ENCODE peak calls at places on chromosomes 5 and 9, in ten cellular contexts. One of them, this sample, is unnamed.

GRCh38 chr9:137538058-137538457 is 12.1 kb downstream of the PNPLA7 start:
- DNase-seq in upper lobe of right lung: no peak
- DNase-seq in choroid plexus epithelial cell: no peak
- DNase-seq in CD8-positive, alpha-beta T cell: no peak
- DNase-seq in heart left ventricle: no peak
- DNase-seq in uterus: no peak
- DNase-seq in mesothelial cell of epicardium: no peak
- DNase-seq in cardiac fibroblast: no peak
- DNase-seq in fibroblast of mammary gland: no peak
- DNase-seq in mucosa of descending colon: no peak
- DNase-seq in this sample: no peak

GRCh38 chr9:126068534-126069230 is 257.9 kb upstream of the MVB12B start:
- DNase-seq in upper lobe of right lung: no peak
- DNase-seq in choroid plexus epithelial cell: no peak
- DNase-seq in CD8-positive, alpha-beta T cell: no peak
- DNase-seq in heart left ventricle: no peak
- DNase-seq in uterus: no peak
- DNase-seq in mesothelial cell of epicardium: no peak
- DNase-seq in cardiac fibroblast: no peak
- DNase-seq in fibroblast of mammary gland: peak; percentile 5
- DNase-seq in mucosa of descending colon: no peak
- DNase-seq in this sample: no peak

GRCh38 chr5:133338504-133339355 is 273.6 kb downstream of the FSTL4 start:
- DNase-seq in upper lobe of right lung: peak; percentile 41
- DNase-seq in choroid plexus epithelial cell: no peak
- DNase-seq in CD8-positive, alpha-beta T cell: no peak
- DNase-seq in heart left ventricle: no peak
- DNase-seq in uterus: no peak
- DNase-seq in mesothelial cell of epicardium: no peak
- DNase-seq in cardiac fibroblast: no peak
- DNase-seq in fibroblast of mammary gland: no peak
- DNase-seq in mucosa of descending colon: no peak
- DNase-seq in this sample: no peak

GRCh38 chr9:74803366-74804017 is 84.2 kb downstream of the TRPM6 start:
- DNase-seq in upper lobe of right lung: no peak
- DNase-seq in choroid plexus epithelial cell: peak; percentile 9
- DNase-seq in CD8-positive, alpha-beta T cell: no peak
- DNase-seq in heart left ventricle: no peak
- DNase-seq in uterus: no peak
- DNase-seq in mesothelial cell of epicardium: no peak
- DNase-seq in cardiac fibroblast: no peak
- DNase-seq in fibroblast of mammary gland: no peak
- DNase-seq in mucosa of descending colon: peak; percentile 36
- DNase-seq in this sample: no peak

GRCh38 chr5:135031813-135032612 is 2.0 kb downstream of the PITX1 start:
- DNase-seq in upper lobe of right lung: no peak
- DNase-seq in choroid plexus epithelial cell: no peak
- DNase-seq in CD8-positive, alpha-beta T cell: no peak
- DNase-seq in heart left ventricle: no peak
- DNase-seq in uterus: no peak
- DNase-seq in mesothelial cell of epicardium: no peak
- DNase-seq in cardiac fibroblast: no peak
- DNase-seq in fibroblast of mammary gland: no peak
- DNase-seq in mucosa of descending colon: no peak
- DNase-seq in this sample: no peak

GRCh38 chr5:126368239-126368812 is 54.9 kb upstream of the GRAMD2B start:
- DNase-seq in upper lobe of right lung: no peak
- DNase-seq in choroid plexus epithelial cell: no peak
- DNase-seq in CD8-positive, alpha-beta T cell: no peak
- DNase-seq in heart left ventricle: no peak
- DNase-seq in uterus: peak; percentile 24
- DNase-seq in mesothelial cell of epicardium: no peak
- DNase-seq in cardiac fibroblast: no peak
- DNase-seq in fibroblast of mammary gland: no peak
- DNase-seq in mucosa of descending colon: no peak
- DNase-seq in this sample: no peak

GRCh38 chr5:172052454-172053236 is 46.2 kb upstream of the FBXW11 start:
- DNase-seq in upper lobe of right lung: no peak
- DNase-seq in choroid plexus epithelial cell: peak; percentile 89
- DNase-seq in CD8-positive, alpha-beta T cell: peak; percentile 44
- DNase-seq in heart left ventricle: peak; percentile 75
- DNase-seq in uterus: peak; percentile 56
- DNase-seq in mesothelial cell of epicardium: no peak
- DNase-seq in cardiac fibroblast: peak; percentile 95
- DNase-seq in fibroblast of mammary gland: peak; percentile 90
- DNase-seq in mucosa of descending colon: peak; percentile 17
- DNase-seq in this sample: no peak

GRCh38 chr9:117662651-117663050 is 41.6 kb upstream of the TLR4 start:
- DNase-seq in upper lobe of right lung: no peak
- DNase-seq in choroid plexus epithelial cell: no peak
- DNase-seq in CD8-positive, alpha-beta T cell: no peak
- DNase-seq in heart left ventricle: no peak
- DNase-seq in uterus: no peak
- DNase-seq in mesothelial cell of epicardium: no peak
- DNase-seq in cardiac fibroblast: no peak
- DNase-seq in fibroblast of mammary gland: no peak
- DNase-seq in mucosa of descending colon: no peak
- DNase-seq in this sample: no peak

GRCh38 chr5:7850533-7851239 is at the start of gene CFAP90:
- DNase-seq in upper lobe of right lung: peak; percentile 86
- DNase-seq in choroid plexus epithelial cell: peak; percentile 66
- DNase-seq in CD8-positive, alpha-beta T cell: no peak
- DNase-seq in heart left ventricle: peak; percentile 29
- DNase-seq in uterus: peak; percentile 52
- DNase-seq in mesothelial cell of epicardium: peak; percentile 65
- DNase-seq in cardiac fibroblast: peak; percentile 60
- DNase-seq in fibroblast of mammary gland: peak; percentile 35
- DNase-seq in mucosa of descending colon: peak; percentile 32
- DNase-seq in this sample: no peak
- TF ChIP-seq CTCF in upper lobe of right lung: peak; percentile 29
- TF ChIP-seq CTCF in choroid plexus epithelial cell: peak; percentile 63
- TF ChIP-seq CTCF in CD8-positive, alpha-beta T cell: no peak
- TF ChIP-seq CTCF in heart left ventricle: peak; percentile 11
- TF ChIP-seq CTCF in uterus: peak; percentile 24
- TF ChIP-seq CTCF in mesothelial cell of epicardium: peak; percentile 29
- TF ChIP-seq CTCF in cardiac fibroblast: peak; percentile 30
- TF ChIP-seq CTCF in fibroblast of mammary gland: peak; percentile 32
- TF ChIP-seq CTCF in mucosa of descending colon: no peak
- TF ChIP-seq CTCF in this sample: no peak

GRCh38 chr5:115838885-115839518 is 2.4 kb downstream of the ATG12 start:
- DNase-seq in upper lobe of right lung: no peak
- DNase-seq in choroid plexus epithelial cell: peak; percentile 72
- DNase-seq in CD8-positive, alpha-beta T cell: no peak
- DNase-seq in heart left ventricle: no peak
- DNase-seq in uterus: no peak
- DNase-seq in mesothelial cell of epicardium: no peak
- DNase-seq in cardiac fibroblast: peak; percentile 70
- DNase-seq in fibroblast of mammary gland: peak; percentile 80
- DNase-seq in mucosa of descending colon: no peak
- DNase-seq in this sample: no peak
- TF ChIP-seq CTCF in upper lobe of right lung: peak; percentile 60
- TF ChIP-seq CTCF in choroid plexus epithelial cell: peak; percentile 55
- TF ChIP-seq CTCF in CD8-positive, alpha-beta T cell: peak; percentile 64
- TF ChIP-seq CTCF in heart left ventricle: peak; percentile 46
- TF ChIP-seq CTCF in uterus: peak; percentile 55
- TF ChIP-seq CTCF in mesothelial cell of epicardium: peak; percentile 73
- TF ChIP-seq CTCF in cardiac fibroblast: peak; percentile 46
- TF ChIP-seq CTCF in fibroblast of mammary gland: peak; percentile 61
- TF ChIP-seq CTCF in mucosa of descending colon: peak; percentile 16
- TF ChIP-seq CTCF in this sample: no peak

DNA sequence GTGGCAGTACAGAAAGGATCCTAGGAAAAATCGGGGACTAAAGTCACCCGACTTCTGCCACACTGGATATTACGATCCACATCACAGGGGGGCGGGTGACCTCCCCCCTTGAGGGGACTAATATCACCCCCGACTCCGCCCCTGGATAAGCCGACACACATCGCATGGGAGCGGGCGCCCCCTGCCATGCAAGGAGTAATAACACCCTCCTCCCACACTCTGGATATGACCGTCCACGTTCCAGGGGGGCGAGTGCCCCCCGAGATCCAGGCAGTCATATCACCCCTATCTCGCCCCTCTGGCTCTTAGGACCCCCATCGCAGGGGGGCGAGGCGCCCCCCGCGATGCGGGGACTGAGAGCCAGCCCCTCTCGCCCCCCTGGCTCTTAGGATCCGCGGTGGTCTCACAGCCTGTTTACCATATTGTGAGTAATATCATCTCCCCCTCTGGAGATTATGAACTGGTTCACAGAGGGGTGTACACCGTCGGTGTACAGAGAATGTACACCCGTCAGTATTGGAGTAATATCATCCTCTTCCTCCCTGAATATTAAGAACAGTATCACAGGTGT is 423.0 kb downstream of the DIRAS2 start:
- DNase-seq in upper lobe of right lung: peak; percentile 73
- DNase-seq in choroid plexus epithelial cell: no peak
- DNase-seq in CD8-positive, alpha-beta T cell: peak; percentile 53
- DNase-seq in heart left ventricle: no peak
- DNase-seq in uterus: no peak
- DNase-seq in mesothelial cell of epicardium: no peak
- DNase-seq in cardiac fibroblast: no peak
- DNase-seq in fibroblast of mammary gland: no peak
- DNase-seq in mucosa of descending colon: peak; percentile 71
- DNase-seq in this sample: no peak
- TF ChIP-seq CTCF in upper lobe of right lung: peak; percentile 46
- TF ChIP-seq CTCF in choroid plexus epithelial cell: peak; percentile 14
- TF ChIP-seq CTCF in CD8-positive, alpha-beta T cell: no peak
- TF ChIP-seq CTCF in heart left ventricle: peak; percentile 26
- TF ChIP-seq CTCF in uterus: no peak
- TF ChIP-seq CTCF in mesothelial cell of epicardium: no peak
- TF ChIP-seq CTCF in cardiac fibroblast: no peak
- TF ChIP-seq CTCF in fibroblast of mammary gland: no peak
- TF ChIP-seq CTCF in mucosa of descending colon: peak; percentile 32
- TF ChIP-seq CTCF in this sample: no peak

GRCh38 chr9:14888857-14889256 is 21.4 kb downstream of the FREM1 start:
- DNase-seq in upper lobe of right lung: no peak
- DNase-seq in choroid plexus epithelial cell: no peak
- DNase-seq in CD8-positive, alpha-beta T cell: no peak
- DNase-seq in heart left ventricle: no peak
- DNase-seq in uterus: no peak
- DNase-seq in mesothelial cell of epicardium: no peak
- DNase-seq in cardiac fibroblast: no peak
- DNase-seq in fibroblast of mammary gland: no peak
- DNase-seq in mucosa of descending colon: no peak
- DNase-seq in this sample: no peak
- TF ChIP-seq CTCF in upper lobe of right lung: no peak
- TF ChIP-seq CTCF in choroid plexus epithelial cell: no peak
- TF ChIP-seq CTCF in CD8-positive, alpha-beta T cell: no peak
- TF ChIP-seq CTCF in heart left ventricle: no peak
- TF ChIP-seq CTCF in uterus: no peak
- TF ChIP-seq CTCF in mesothelial cell of epicardium: no peak
- TF ChIP-seq CTCF in cardiac fibroblast: no peak
- TF ChIP-seq CTCF in fibroblast of mammary gland: no peak
- TF ChIP-seq CTCF in mucosa of descending colon: no peak
- TF ChIP-seq CTCF in this sample: no peak

GRCh38 chr5:61330341-61330878 is 1.6 kb upstream of the ZSWIM6 start:
- DNase-seq in upper lobe of right lung: no peak
- DNase-seq in choroid plexus epithelial cell: peak; percentile 64
- DNase-seq in CD8-positive, alpha-beta T cell: no peak
- DNase-seq in heart left ventricle: peak; percentile 43
- DNase-seq in uterus: peak; percentile 24
- DNase-seq in mesothelial cell of epicardium: peak; percentile 41
- DNase-seq in cardiac fibroblast: peak; percentile 52
- DNase-seq in fibroblast of mammary gland: peak; percentile 53
- DNase-seq in mucosa of descending colon: peak; percentile 81
- DNase-seq in this sample: no peak

GRCh38 chr5:61330879-61331406 is 1.1 kb upstream of the ZSWIM6 start:
- DNase-seq in upper lobe of right lung: peak; percentile 93
- DNase-seq in choroid plexus epithelial cell: peak; percentile 79
- DNase-seq in CD8-positive, alpha-beta T cell: peak; percentile 84
- DNase-seq in heart left ventricle: peak; percentile 72
- DNase-seq in uterus: peak; percentile 65
- DNase-seq in mesothelial cell of epicardium: peak; percentile 62
- DNase-seq in cardiac fibroblast: peak; percentile 85
- DNase-seq in fibroblast of mammary gland: peak; percentile 70
- DNase-seq in mucosa of descending colon: peak; percentile 84
- DNase-seq in this sample: no peak

GRCh38 chr5:61329729-61330128 is 2.3 kb upstream of the ZSWIM6 start:
- DNase-seq in upper lobe of right lung: no peak
- DNase-seq in choroid plexus epithelial cell: no peak
- DNase-seq in CD8-positive, alpha-beta T cell: no peak
- DNase-seq in heart left ventricle: no peak
- DNase-seq in uterus: no peak
- DNase-seq in mesothelial cell of epicardium: no peak
- DNase-seq in cardiac fibroblast: no peak
- DNase-seq in fibroblast of mammary gland: no peak
- DNase-seq in mucosa of descending colon: no peak
- DNase-seq in this sample: no peak

GRCh38 chr5:61328791-61329617 is 3.1 kb upstream of the ZSWIM6 start:
- DNase-seq in upper lobe of right lung: no peak
- DNase-seq in choroid plexus epithelial cell: no peak
- DNase-seq in CD8-positive, alpha-beta T cell: no peak
- DNase-seq in heart left ventricle: no peak
- DNase-seq in uterus: no peak
- DNase-seq in mesothelial cell of epicardium: no peak
- DNase-seq in cardiac fibroblast: no peak
- DNase-seq in fibroblast of mammary gland: no peak
- DNase-seq in mucosa of descending colon: no peak
- DNase-seq in this sample: no peak

GRCh38 chr5:61327761-61328753 is 4.0 kb upstream of the ZSWIM6 start:
- DNase-seq in upper lobe of right lung: no peak
- DNase-seq in choroid plexus epithelial cell: peak; percentile 92
- DNase-seq in CD8-positive, alpha-beta T cell: no peak
- DNase-seq in heart left ventricle: no peak
- DNase-seq in uterus: no peak
- DNase-seq in mesothelial cell of epicardium: no peak
- DNase-seq in cardiac fibroblast: peak; percentile 80
- DNase-seq in fibroblast of mammary gland: peak; percentile 97
- DNase-seq in mucosa of descending colon: no peak
- DNase-seq in this sample: no peak
- TF ChIP-seq CTCF in upper lobe of right lung: no peak
- TF ChIP-seq CTCF in choroid plexus epithelial cell: peak; percentile 36
- TF ChIP-seq CTCF in CD8-positive, alpha-beta T cell: no peak
- TF ChIP-seq CTCF in heart left ventricle: no peak
- TF ChIP-seq CTCF in uterus: no peak
- TF ChIP-seq CTCF in mesothelial cell of epicardium: no peak
- TF ChIP-seq CTCF in cardiac fibroblast: peak; percentile 3
- TF ChIP-seq CTCF in fibroblast of mammary gland: no peak
- TF ChIP-seq CTCF in mucosa of descending colon: no peak
- TF ChIP-seq CTCF in this sample: no peak

GRCh38 chr5:74201334-74202081 is 439.0 kb downstream of the ENC1 start:
- DNase-seq in upper lobe of right lung: no peak
- DNase-seq in choroid plexus epithelial cell: peak; percentile 36
- DNase-seq in CD8-positive, alpha-beta T cell: no peak
- DNase-seq in heart left ventricle: peak; percentile 55
- DNase-seq in uterus: no peak
- DNase-seq in mesothelial cell of epicardium: no peak
- DNase-seq in cardiac fibroblast: peak; percentile 23
- DNase-seq in fibroblast of mammary gland: peak; percentile 30
- DNase-seq in mucosa of descending colon: no peak
- DNase-seq in this sample: no peak
- TF ChIP-seq CTCF in upper lobe of right lung: no peak
- TF ChIP-seq CTCF in choroid plexus epithelial cell: peak; percentile 24
- TF ChIP-seq CTCF in CD8-positive, alpha-beta T cell: no peak
- TF ChIP-seq CTCF in heart left ventricle: no peak
- TF ChIP-seq CTCF in uterus: no peak
- TF ChIP-seq CTCF in mesothelial cell of epicardium: no peak
- TF ChIP-seq CTCF in cardiac fibroblast: no peak
- TF ChIP-seq CTCF in fibroblast of mammary gland: no peak
- TF ChIP-seq CTCF in mucosa of descending colon: no peak
- TF ChIP-seq CTCF in this sample: no peak

DNA sequence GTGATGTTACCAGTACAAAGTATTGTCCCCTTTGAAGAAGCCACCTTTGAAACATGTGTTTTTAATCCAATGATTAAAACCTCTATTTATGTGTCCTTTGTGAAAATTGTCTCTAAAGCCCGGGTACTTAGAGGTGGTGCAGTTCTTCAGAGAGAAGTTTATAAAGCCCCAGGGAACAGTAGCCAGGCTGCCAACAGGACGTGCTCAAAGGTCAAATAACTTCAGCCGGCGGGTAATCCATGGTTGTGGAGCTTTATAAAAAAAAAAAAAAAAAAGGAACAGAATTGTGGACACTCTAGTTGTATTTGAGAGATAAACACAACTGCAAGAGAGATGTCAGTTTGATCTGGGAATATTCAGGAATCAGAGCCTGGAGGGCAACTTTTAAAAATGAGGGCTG is 57.9 kb upstream of the CTNND2 start:
- DNase-seq in upper lobe of right lung: no peak
- DNase-seq in choroid plexus epithelial cell: no peak
- DNase-seq in CD8-positive, alpha-beta T cell: no peak
- DNase-seq in heart left ventricle: no peak
- DNase-seq in uterus: no peak
- DNase-seq in mesothelial cell of epicardium: no peak
- DNase-seq in cardiac fibroblast: no peak
- DNase-seq in fibroblast of mammary gland: no peak
- DNase-seq in mucosa of descending colon: no peak
- DNase-seq in this sample: no peak
- TF ChIP-seq CTCF in upper lobe of right lung: no peak
- TF ChIP-seq CTCF in choroid plexus epithelial cell: no peak
- TF ChIP-seq CTCF in CD8-positive, alpha-beta T cell: no peak
- TF ChIP-seq CTCF in heart left ventricle: no peak
- TF ChIP-seq CTCF in uterus: no peak
- TF ChIP-seq CTCF in mesothelial cell of epicardium: no peak
- TF ChIP-seq CTCF in cardiac fibroblast: no peak
- TF ChIP-seq CTCF in fibroblast of mammary gland: no peak
- TF ChIP-seq CTCF in mucosa of descending colon: no peak
- TF ChIP-seq CTCF in this sample: no peak

This sample was measured in omental fat pad.